ENCODE peak calls at places on chromosome 20, in nine cellular contexts. U is PC-9; D is effector memory CD4-positive, alpha-beta T cell; L is fibroblast of lung; N is endothelial cell of umbilical vein; K is body of pancreas; T is kidney; R is cardiac muscle cell; V is upper lobe of right lung. Z is an unnamed sample. For H3K9me3, the result is how much of the 10 kb centered on the place peaks cover.

GRCh38 chr20:24109008-24109407 is 120.4 kb upstream of the GGTLC1 start:
- DNase-seq in L (no peak), U (no peak), V (no peak), K (no peak), R (no peak), D (peak), N (no peak), T (no peak), Z (no peak)

GRCh38 chr20:49276201-49276894 is 1.5 kb downstream of the ZNFX1 start:
- DNase-seq in N (peak), D (peak), V (no peak), T (no peak), K (peak), U (peak), R (no peak), L (peak), Z (peak)

GRCh38 chr20:45993197-45993951 is 15.3 kb upstream of the MMP9 start:
- DNase-seq in R (peak), T (peak), N (no peak), L (peak), D (no peak), K (no peak), V (peak), U (peak), Z (no peak)

GRCh38 chr20:52420805-52421204 is 229.2 kb upstream of the ZFP64 start:
- DNase-seq in V (no peak), K (no peak), L (peak), T (no peak), U (no peak), N (no peak), D (no peak), R (no peak), Z (no peak)

GRCh38 chr20:29472606-29473005 is 1784.9 kb upstream of the DEFB115 start:
- DNase-seq in K (no peak), R (no peak), D (no peak), T (no peak), N (no peak), L (no peak), U (no peak), V (no peak), Z (no peak)

GRCh38 chr20:10369723-10370090 is 64.3 kb downstream of the MKKS start:
- DNase-seq in T (no peak), D (no peak), U (peak), V (no peak), N (peak), K (peak), R (no peak), L (peak), Z (no peak)

GRCh38 chr20:10670521-10671220 is 3.1 kb downstream of the JAG1 start:
- DNase-seq in T (peak), D (no peak), L (no peak), R (peak), V (no peak), U (no peak), N (peak), K (no peak), Z (no peak)

GRCh38 chr20:33262658-33263065 is 20.4 kb upstream of the BPIFB1 start:
- DNase-seq in T (no peak), N (peak), V (no peak), D (no peak), U (peak), R (peak), K (peak), L (peak), Z (peak)

GRCh38 chr20:43579861-43580793 is 10.6 kb upstream of the IFT52 start:
- DNase-seq in V (peak), N (no peak), T (no peak), R (no peak), K (no peak), L (no peak), D (no peak), U (peak), Z (no peak)

GRCh38 chr20:34302723-34303528 is at the start of gene AHCY:
- DNase-seq in N (peak), D (peak), K (peak), R (peak), V (peak), T (peak), L (peak), U (peak), Z (peak)

GRCh38 chr20:2533118-2533517 is 3.3 kb upstream of the TMC2 start:
- DNase-seq in R (no peak), N (no peak), T (no peak), L (no peak), K (no peak), U (no peak), D (no peak), V (no peak), Z (no peak)

GRCh38 chr20:41178904-41179432 is 41.6 kb downstream of the PLCG1 start:
- DNase-seq in N (peak), T (no peak), K (no peak), L (peak), D (no peak), V (no peak), R (no peak), U (no peak), Z (no peak)

GRCh38 chr20:13856356-13856755 is 71.5 kb downstream of the NDUFAF5 start:
- DNase-seq in R (no peak), K (no peak), V (no peak), L (no peak), D (no peak), N (no peak), T (no peak), U (no peak), Z (no peak)

GRCh38 chr20:20466341-20466879 is 98.5 kb downstream of the INSM1 start:
- DNase-seq in N (no peak), K (no peak), D (no peak), V (no peak), L (peak), U (no peak), T (no peak), R (no peak), Z (no peak)

GRCh38 chr20:12570371-12570770 is 438.4 kb upstream of the SPTLC3 start:
- DNase-seq in R (peak), T (no peak), L (no peak), N (no peak), K (peak), U (no peak), D (no peak), V (no peak), Z (no peak)

GRCh38 chr20:32742322-32743236 is 688 bp downstream of the COMMD7 start:
- DNase-seq in T (peak), D (no peak), U (no peak), V (no peak), R (no peak), L (no peak), K (no peak), N (no peak), Z (peak)

GRCh38 chr20:17503501-17504325 is 27.5 kb downstream of the BFSP1 start:
- DNase-seq in N (no peak), R (no peak), V (no peak), T (no peak), U (no peak), D (no peak), K (no peak), L (no peak), Z (peak)

GRCh38 chr20:51697119-51697826 is 70.9 kb downstream of the ATP9A start:
- DNase-seq in R (no peak), K (no peak), T (no peak), V (no peak), N (peak), D (no peak), L (peak), U (no peak), Z (no peak)

GRCh38 chr20:32920530-32921298 is 62.0 kb downstream of the EFCAB8 start:
- DNase-seq in U (no peak), L (no peak), K (no peak), D (no peak), T (no peak), R (no peak), V (no peak), N (no peak), Z (no peak)

GRCh38 chr20:51382986-51383821 is 159.3 kb downstream of the NFATC2 start:
- DNase-seq in K (peak), D (no peak), L (no peak), U (no peak), T (no peak), R (no peak), N (peak), V (peak), Z (no peak)

GRCh38 chr20:11193241-11193640 is 519.4 kb upstream of the JAG1 start:
- DNase-seq in K (no peak), U (peak), V (no peak), L (peak), D (no peak), R (no peak), T (no peak), N (no peak), Z (no peak)

GRCh38 chr20:52267418-52267817 is 75.8 kb upstream of the ZFP64 start:
- DNase-seq in D (no peak), T (no peak), N (no peak), V (no peak), R (no peak), U (no peak), K (no peak), L (no peak), Z (no peak)

GRCh38 chr20:25280051-25280573 is 32.2 kb downstream of the PYGB start:
- DNase-seq in T (peak), L (no peak), D (no peak), V (no peak), K (peak), U (no peak), N (no peak), R (no peak), Z (no peak)

GRCh38 chr20:32969356-32970114 is 34.7 kb downstream of the SUN5 start:
- DNase-seq in R (no peak), K (no peak), U (no peak), N (no peak), T (peak), V (peak), D (no peak), L (no peak), Z (no peak)

GRCh38 chr20:17624551-17625245 is 54.8 kb downstream of the DSTN start:
- DNase-seq in L (no peak), U (no peak), R (no peak), V (peak), N (no peak), K (no peak), T (peak), D (no peak), Z (no peak)

GRCh38 chr20:51318058-51318960 is 224.2 kb downstream of the NFATC2 start:
- DNase-seq in D (no peak), U (no peak), K (peak), R (peak), L (no peak), V (peak), T (no peak), N (peak), Z (no peak)

GRCh38 chr20:420721-421574 is 12.8 kb downstream of the RBCK1 start:
- DNase-seq in D (no peak), N (no peak), U (no peak), K (no peak), L (no peak), V (no peak), T (no peak), R (no peak), Z (no peak)
- H3K4me3 ChIP-seq in D (no peak), N (no peak), U (no peak), K (no peak), L (no peak), V (no peak), T (no peak), R (no peak), Z (no peak)

GRCh38 chr20:63349516-63349895 is 11.6 kb downstream of the CHRNA4 start:
- DNase-seq in R (no peak), U (no peak), L (no peak), D (no peak), N (no peak), K (no peak), T (peak), V (no peak), Z (no peak)
- H3K9me3 ChIP-seq in R (under half), U (under half), L (under half), D (under half), N (under half), K (under half), T (under half), V (under half), Z (under half)

DNA sequence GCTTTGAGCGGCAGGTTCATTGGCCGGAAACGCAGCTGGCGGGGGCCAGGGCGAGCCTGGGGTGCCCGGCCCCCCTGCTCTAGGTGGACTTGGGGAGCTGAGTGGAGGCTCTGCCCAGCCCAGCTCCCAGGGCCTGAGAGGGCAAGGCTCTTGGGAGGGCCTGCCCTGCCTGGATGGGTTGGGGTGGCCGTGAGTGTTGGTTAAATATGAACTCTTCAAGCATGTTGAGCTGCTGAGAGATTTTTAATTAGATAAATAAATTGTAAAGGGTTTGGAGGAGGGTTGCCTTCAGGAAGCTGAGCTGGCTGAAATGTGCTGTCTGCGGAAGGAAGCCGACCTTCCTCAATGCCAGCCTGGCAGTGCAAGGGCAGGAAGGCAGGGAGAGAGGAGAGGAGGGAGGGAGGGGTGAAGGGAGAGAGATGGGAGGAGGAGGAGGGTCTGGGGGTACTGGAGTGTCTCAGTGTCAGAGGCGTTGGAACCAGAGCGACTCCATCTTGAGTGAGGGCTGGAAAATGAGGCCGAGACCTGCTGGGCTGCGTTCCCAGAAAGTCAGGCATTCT is 39.4 kb upstream of the PMEPA1 start:
- DNase-seq in V (no peak), R (no peak), T (peak), U (no peak), L (no peak), D (no peak), N (peak), K (no peak), Z (no peak)
- H3K4me3 ChIP-seq in V (peak), R (no peak), T (peak), U (peak), L (no peak), D (peak), N (no peak), K (no peak), Z (no peak)

GRCh38 chr20:47043076-47043475 is 148.4 kb downstream of the EYA2 start:
- DNase-seq in U (no peak), L (no peak), D (no peak), R (no peak), K (no peak), N (no peak), T (no peak), V (no peak), Z (no peak)

GRCh38 chr20:47040506-47041125 is 146.0 kb downstream of the EYA2 start:
- DNase-seq in U (no peak), L (no peak), K (no peak), T (no peak), R (no peak), V (no peak), D (no peak), N (no peak), Z (no peak)

GRCh38 chr20:47041500-47041899 is 146.9 kb downstream of the EYA2 start:
- DNase-seq in R (no peak), U (no peak), T (no peak), V (no peak), L (no peak), K (no peak), N (no peak), D (no peak), Z (no peak)

GRCh38 chr20:47044938-47045337 is 150.3 kb downstream of the EYA2 start:
- DNase-seq in L (no peak), T (no peak), V (no peak), U (no peak), N (no peak), D (no peak), K (no peak), R (no peak), Z (no peak)

DNA sequence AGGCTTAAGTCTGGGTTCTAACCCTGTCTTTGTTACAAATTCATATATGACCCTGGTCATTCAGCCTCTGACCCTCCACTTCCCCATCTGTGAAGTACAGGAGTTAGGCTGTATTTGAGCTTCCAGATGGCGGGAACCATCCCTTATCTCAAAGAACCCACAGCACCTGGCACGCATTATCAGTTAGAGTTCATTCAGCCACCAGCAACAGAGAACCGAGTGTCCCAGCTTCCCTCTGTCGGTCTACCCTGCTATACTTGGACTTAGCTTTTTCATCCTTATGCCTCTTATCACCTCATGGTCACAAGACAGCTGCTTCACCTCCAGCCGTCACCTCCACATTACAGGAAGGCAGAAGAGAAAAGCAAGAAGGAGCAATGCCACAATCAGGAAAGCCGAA is 147.8 kb downstream of the EYA2 start:
- DNase-seq in L (no peak), D (no peak), T (no peak), V (no peak), U (no peak), N (no peak), K (no peak), R (no peak), Z (no peak)
- H3K9me3 ChIP-seq in L (under half), D (under half), T (under half), V (under half), U (under half), N (under half), K (under half), R (under half), Z (under half)

GRCh38 chr20:62363920-62364851 is 2.9 kb downstream of the LAMA5 start:
- DNase-seq in T (peak), V (peak), L (peak), U (peak), N (peak), D (no peak), K (peak), R (no peak), Z (no peak)
- H3K4me3 ChIP-seq in T (peak), V (peak), L (no peak), U (peak), N (no peak), D (no peak), K (no peak), R (no peak), Z (no peak)

GRCh38 chr20:62111148-62111547 is 11.1 kb upstream of the LSM14B start:
- DNase-seq in D (no peak), L (no peak), R (no peak), N (no peak), U (no peak), V (no peak), K (no peak), T (no peak), Z (no peak)
- H3K9me3 ChIP-seq in D (under half), L (under half), R (under half), N (under half), U (half or more), V (under half), K (under half), T (under half), Z (under half)

GRCh38 chr20:4074877-4075455 is 59.6 kb upstream of the RNF24 start:
- DNase-seq in V (no peak), U (no peak), T (no peak), N (no peak), D (no peak), L (no peak), R (no peak), K (no peak), Z (no peak)

GRCh38 chr20:4076671-4077070 is 61.3 kb upstream of the RNF24 start:
- DNase-seq in T (no peak), K (peak), V (no peak), L (peak), N (peak), R (no peak), D (no peak), U (peak), Z (no peak)

GRCh38 chr20:4073852-4074741 is 58.7 kb upstream of the RNF24 start:
- DNase-seq in D (no peak), L (no peak), N (no peak), V (no peak), R (no peak), T (no peak), K (no peak), U (no peak), Z (no peak)

GRCh38 chr20:4071177-4071723 is 55.9 kb upstream of the RNF24 start:
- DNase-seq in T (no peak), U (no peak), K (no peak), D (no peak), R (no peak), V (no peak), N (no peak), L (no peak), Z (no peak)

DNA sequence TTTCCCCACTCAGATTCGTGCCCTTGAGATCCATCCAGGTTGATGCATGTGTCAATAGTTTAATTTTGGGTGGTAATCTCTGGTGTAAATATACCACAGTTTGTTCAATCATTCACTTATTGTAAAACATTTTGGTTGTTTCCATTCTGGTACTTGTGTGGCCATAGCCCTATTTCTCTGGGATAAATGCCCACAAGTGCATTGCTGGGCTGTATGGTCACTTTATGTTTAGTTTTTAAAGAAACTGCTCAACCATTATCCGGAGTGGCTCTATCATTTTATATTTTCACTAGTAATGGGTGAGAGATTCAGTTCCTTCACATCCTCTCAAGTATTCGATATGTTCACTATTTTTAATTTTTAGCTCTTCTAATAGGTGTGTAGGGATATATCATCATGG is 60.7 kb upstream of the RNF24 start:
- DNase-seq in D (no peak), T (no peak), N (no peak), U (no peak), V (no peak), R (no peak), L (peak), K (no peak), Z (no peak)
- H3K4me3 ChIP-seq in D (no peak), T (no peak), N (no peak), U (no peak), V (no peak), R (no peak), L (no peak), K (no peak), Z (no peak)

DNA sequence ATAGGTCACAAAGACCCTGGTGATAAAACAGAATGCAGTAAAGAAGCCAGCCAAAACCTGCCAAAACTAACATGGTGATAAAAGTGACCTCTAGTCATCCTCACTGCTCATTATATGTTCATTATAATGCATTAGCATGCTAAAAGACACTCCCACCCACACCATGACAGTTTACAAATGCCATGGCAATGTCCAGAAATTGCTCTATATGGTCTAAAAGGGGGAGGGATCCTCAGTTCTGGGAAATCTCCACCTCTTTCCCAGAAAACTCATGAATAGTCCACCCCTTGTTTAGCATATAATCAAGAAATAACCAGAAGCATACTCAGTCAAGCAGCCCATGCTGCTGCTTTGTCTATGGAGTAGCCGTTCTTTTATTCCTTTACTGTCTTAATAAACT is 40.4 kb upstream of the MC3R start:
- DNase-seq in V (no peak), N (no peak), T (no peak), U (no peak), D (no peak), L (no peak), R (no peak), K (no peak), Z (no peak)
- H3K9me3 ChIP-seq in V (under half), N (under half), T (under half), U (under half), D (under half), L (under half), R (under half), K (under half), Z (under half)

GRCh38 chr20:9279905-9280304 is 211.0 kb downstream of the PLCB4 start:
- DNase-seq in L (no peak), K (no peak), D (no peak), N (peak), R (no peak), V (no peak), T (no peak), U (no peak), Z (no peak)
- H3K4me3 ChIP-seq in L (no peak), K (no peak), D (no peak), N (no peak), R (no peak), V (no peak), T (no peak), U (no peak), Z (no peak)

GRCh38 chr20:64069614-64070243 is 6.7 kb downstream of the TCEA2 start:
- DNase-seq in U (no peak), N (peak), K (peak), R (peak), T (no peak), L (no peak), D (no peak), V (no peak), Z (peak)
- H3K9me3 ChIP-seq in U (under half), N (under half), K (under half), R (under half), T (under half), L (under half), D (under half), V (under half), Z (under half)

Z was measured in CD4-positive, CD25-positive, alpha-beta regulatory T cell.